ENCODE peak calls at places on chromosomes 11 and 22, in five cellular contexts. U is MM.1S, F is SK-N-SH, H is PC-3, L is fibroblast of lung. I is an unnamed sample.

GRCh38 chr11:33376331-33377099 is 119.3 kb downstream of the HIPK3 start:
- DNase-seq in L (no peak), H (no peak), F (peak; percentile 85), U (peak; percentile 27), I (no peak)

GRCh38 chr11:20397281-20397680 is 9.8 kb downstream of the PRMT3 start:
- DNase-seq in F (peak; percentile 42), L (peak; percentile 63), U (peak; percentile 68), H (peak; percentile 55), I (peak; percentile 41)

GRCh38 chr11:32563600-32563959 is 20.1 kb upstream of the EIF3M start:
- DNase-seq in F (no peak), L (no peak), U (no peak), H (no peak), I (no peak)

GRCh38 chr11:80719292-80719646 is 1278.4 kb upstream of the TENM4 start:
- DNase-seq in H (no peak), F (no peak), L (no peak), U (no peak), I (no peak)

GRCh38 chr22:40898850-40899357 is 37.0 kb upstream of the DNAJB7 start:
- DNase-seq in H (peak; percentile 65), L (peak; percentile 78), F (peak; percentile 23), U (peak; percentile 75), I (peak; percentile 55)

GRCh38 chr11:100810146-100810545 is 123.1 kb downstream of the ARHGAP42 start:
- DNase-seq in U (no peak), L (peak; percentile 21), H (peak; percentile 76), F (no peak), I (no peak)

GRCh38 chr22:50563410-50564160 is 866 bp upstream of the SYCE3 start:
- DNase-seq in H (no peak), U (no peak), L (no peak), F (peak; percentile 37), I (no peak)

GRCh38 chr22:22110548-22111266 is 128.1 kb upstream of the TOP3B start:
- DNase-seq in F (peak; percentile 76), U (peak; percentile 86), L (peak; percentile 60), H (peak; percentile 73), I (peak; percentile 23)

GRCh38 chr11:122741613-122742012 is 86.1 kb downstream of the UBASH3B start:
- DNase-seq in L (peak; percentile 84), U (no peak), H (no peak), F (no peak), I (no peak)

GRCh38 chr11:91067666-91068065 is 844.8 kb upstream of the CHORDC1 start:
- DNase-seq in H (no peak), U (no peak), F (no peak), L (no peak), I (no peak)

GRCh38 chr11:47143322-47143721 is 33.4 kb downstream of the ARFGAP2 start:
- DNase-seq in U (no peak), H (peak; percentile 55), F (peak; percentile 61), L (peak; percentile 88), I (peak; percentile 56)

GRCh38 chr11:126989942-126990715 is 10.4 kb downstream of the KIRREL3 start:
- DNase-seq in F (peak; percentile 88), U (peak; percentile 61), H (peak; percentile 77), L (peak; percentile 53), I (peak; percentile 35)

GRCh38 chr11:9459573-9460321 is 1.1 kb upstream of the ZNF143 start:
- DNase-seq in H (peak; percentile 38), U (peak; percentile 48), F (peak; percentile 29), L (peak; percentile 80), I (peak; percentile 70)

GRCh38 chr22:39942433-39943213 is 17.6 kb upstream of the TMA7B start:
- DNase-seq in F (no peak), L (no peak), H (no peak), U (no peak), I (no peak)

GRCh38 chr11:128929991-128930390 is 12.7 kb downstream of the TP53AIP1 start:
- DNase-seq in F (no peak), U (no peak), L (no peak), H (no peak), I (no peak)

GRCh38 chr11:134951305-134951700 is 539.3 kb upstream of the B3GAT1 start:
- DNase-seq in L (peak; percentile 67), H (peak; percentile 30), F (no peak), U (no peak), I (peak; percentile 16)

GRCh38 chr11:71223081-71223405 is 29.3 kb downstream of the SHANK2 start:
- DNase-seq in H (no peak), L (no peak), U (no peak), F (no peak), I (no peak)
- H3K79me2 ChIP-seq in H (peaks cover 1% of the 10 kb centered on the region), L (no peaks in the 10 kb centered on the region), U (no peaks in the 10 kb centered on the region), F (no peaks in the 10 kb centered on the region), I (no peaks in the 10 kb centered on the region)

DNA sequence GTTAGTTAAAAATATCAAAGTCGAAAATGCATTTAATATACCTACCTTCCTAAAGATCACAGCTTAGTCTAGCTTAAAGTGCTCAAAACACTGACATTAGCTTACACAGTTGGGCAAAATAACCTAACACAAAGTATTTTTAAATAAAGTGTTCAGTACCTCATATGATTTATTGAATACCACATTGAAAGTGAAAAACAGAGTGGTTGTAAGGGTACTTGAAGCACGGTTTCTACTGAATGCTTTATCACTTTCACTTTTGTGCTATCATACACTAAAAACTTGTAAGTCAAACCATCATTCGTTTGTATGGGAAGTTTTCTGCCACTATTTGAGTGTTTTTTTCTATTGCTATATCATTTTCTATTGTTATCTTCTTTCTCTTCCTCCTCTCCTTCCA is 36.6 kb downstream of the ZBTB44 start:
- DNase-seq in F (no peak), H (no peak), L (no peak), U (no peak), I (no peak)
- H3K79me2 ChIP-seq in F (no peaks in the 10 kb centered on the region), H (no peaks in the 10 kb centered on the region), L (no peaks in the 10 kb centered on the region), U (peaks cover 31% of the 10 kb centered on the region), I (no peaks in the 10 kb centered on the region)

GRCh38 chr11:65717906-65718305 is 2.7 kb downstream of the RNASEH2C start:
- DNase-seq in L (no peak), U (no peak), F (no peak), H (no peak), I (no peak)
- H3K79me2 ChIP-seq in L (peaks cover 25% of the 10 kb centered on the region), U (peaks cover 67% of the 10 kb centered on the region), F (peaks cover 42% of the 10 kb centered on the region), H (peaks cover 47% of the 10 kb centered on the region), I (peaks cover 22% of the 10 kb centered on the region)

DNA sequence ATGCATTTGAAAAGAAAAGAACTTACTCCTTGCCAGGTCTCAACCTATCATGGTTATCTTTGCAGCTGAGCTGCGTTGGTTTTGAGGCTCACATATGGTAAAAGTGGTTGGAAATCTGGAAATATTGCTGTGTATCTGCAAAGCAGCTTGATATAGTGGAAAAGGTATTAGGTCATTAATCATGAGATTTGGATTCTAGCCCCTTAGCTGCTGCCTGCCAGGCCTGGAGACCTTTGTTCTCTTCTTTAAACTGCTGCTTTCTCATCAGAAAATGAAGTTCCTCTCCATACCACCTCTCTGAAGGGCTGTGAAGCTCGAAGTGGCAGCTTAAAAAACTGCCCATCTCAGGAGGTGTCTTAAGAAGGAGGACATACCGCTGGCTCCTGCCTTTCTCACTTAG is 5.7 kb downstream of the PPARA start:
- DNase-seq in L (no peak), H (no peak), U (no peak), F (no peak), I (no peak)
- H3K79me2 ChIP-seq in L (no peaks in the 10 kb centered on the region), H (no peaks in the 10 kb centered on the region), U (peaks cover 7% of the 10 kb centered on the region), F (peaks cover 16% of the 10 kb centered on the region), I (no peaks in the 10 kb centered on the region)